ENCODE peak calls at places on chromosome 4, in eight cellular contexts. One of them, this sample, is unnamed.
A peak's percentile ranks its signal among the peaks of the same experiment; 100 is the strongest.

GRCh38 chr4:184514121-184514988 is 40.0 kb upstream of the IRF2 start:
- DNase-seq in mucosa of descending colon: peak; percentile 42
- DNase-seq in vagina: no peak
- DNase-seq in IMR-90: peak; percentile 95
- DNase-seq in HepG2: no peak
- DNase-seq in GM23338: no peak
- DNase-seq in thyroid gland: peak; percentile 13
- DNase-seq in OCI-LY7: no peak
- DNase-seq in this sample: no peak

GRCh38 chr4:7947927-7948326 is 8.3 kb upstream of the AFAP1 start:
- DNase-seq in mucosa of descending colon: no peak
- DNase-seq in vagina: no peak
- DNase-seq in IMR-90: no peak
- DNase-seq in HepG2: no peak
- DNase-seq in GM23338: no peak
- DNase-seq in thyroid gland: no peak
- DNase-seq in OCI-LY7: no peak
- DNase-seq in this sample: no peak

GRCh38 chr4:174457468-174457867 is 64.8 kb downstream of the HPGD start:
- DNase-seq in mucosa of descending colon: no peak
- DNase-seq in vagina: no peak
- DNase-seq in IMR-90: no peak
- DNase-seq in HepG2: no peak
- DNase-seq in GM23338: no peak
- DNase-seq in thyroid gland: no peak
- DNase-seq in OCI-LY7: no peak
- DNase-seq in this sample: no peak

GRCh38 chr4:11698846-11699590 is 270.3 kb upstream of the HS3ST1 start:
- DNase-seq in mucosa of descending colon: no peak
- DNase-seq in vagina: no peak
- DNase-seq in IMR-90: peak; percentile 80
- DNase-seq in HepG2: no peak
- DNase-seq in GM23338: no peak
- DNase-seq in thyroid gland: no peak
- DNase-seq in OCI-LY7: no peak
- DNase-seq in this sample: no peak

GRCh38 chr4:89598602-89599001 is 238.4 kb downstream of the SNCA start:
- DNase-seq in mucosa of descending colon: no peak
- DNase-seq in vagina: no peak
- DNase-seq in IMR-90: peak; percentile 17
- DNase-seq in HepG2: peak; percentile 15
- DNase-seq in GM23338: peak; percentile 53
- DNase-seq in thyroid gland: no peak
- DNase-seq in OCI-LY7: peak; percentile 5
- DNase-seq in this sample: no peak

GRCh38 chr4:81648576-81649272 is 177.0 kb upstream of the RASGEF1B start:
- DNase-seq in mucosa of descending colon: peak; percentile 18
- DNase-seq in vagina: no peak
- DNase-seq in IMR-90: no peak
- DNase-seq in HepG2: no peak
- DNase-seq in GM23338: no peak
- DNase-seq in thyroid gland: peak; percentile 32
- DNase-seq in OCI-LY7: peak; percentile 88
- DNase-seq in this sample: no peak

GRCh38 chr4:173332021-173332487 is 2.1 kb downstream of the HMGB2 start:
- DNase-seq in mucosa of descending colon: no peak
- DNase-seq in vagina: no peak
- DNase-seq in IMR-90: peak; percentile 16
- DNase-seq in HepG2: no peak
- DNase-seq in GM23338: no peak
- DNase-seq in thyroid gland: no peak
- DNase-seq in OCI-LY7: no peak
- DNase-seq in this sample: no peak

GRCh38 chr4:38501698-38502097 is 162.3 kb upstream of the KLF3 start:
- DNase-seq in mucosa of descending colon: no peak
- DNase-seq in vagina: no peak
- DNase-seq in IMR-90: no peak
- DNase-seq in HepG2: no peak
- DNase-seq in GM23338: no peak
- DNase-seq in thyroid gland: no peak
- DNase-seq in OCI-LY7: no peak
- DNase-seq in this sample: no peak

DNA sequence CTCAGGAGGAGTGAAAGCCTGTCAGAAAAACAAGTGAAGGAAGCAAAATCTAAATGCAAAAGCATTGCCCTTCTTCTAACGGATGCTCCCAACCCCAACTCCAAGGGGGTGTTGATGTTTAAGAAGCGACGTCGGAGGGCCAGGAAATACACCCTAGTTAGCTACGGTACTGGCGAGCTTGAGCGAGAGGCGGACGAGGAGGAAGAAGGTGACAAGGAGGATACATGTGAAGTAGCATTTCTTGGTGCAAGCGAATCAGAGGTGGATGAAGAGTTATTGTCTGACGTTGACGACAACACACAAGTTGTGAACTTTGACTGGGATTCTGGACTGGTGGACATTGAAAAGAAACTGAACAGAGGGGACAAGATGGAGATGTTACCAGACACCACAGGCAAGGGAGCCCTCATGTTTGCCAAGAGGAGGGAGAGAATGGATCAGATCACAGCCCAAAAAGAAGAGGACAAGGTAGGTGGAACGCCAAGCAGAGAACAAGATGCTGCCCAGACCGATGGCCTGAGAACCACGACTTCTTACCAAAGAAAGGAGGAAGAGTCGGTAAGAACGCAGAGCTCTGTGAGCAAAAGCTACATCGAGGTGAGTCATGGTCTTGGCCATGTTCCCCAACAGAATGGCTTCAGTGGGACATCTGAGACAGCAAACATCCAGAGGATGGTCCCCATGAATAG is 105.6 kb upstream of the MYOZ2 start:
- DNase-seq in mucosa of descending colon: no peak
- DNase-seq in vagina: no peak
- DNase-seq in IMR-90: no peak
- DNase-seq in HepG2: no peak
- DNase-seq in GM23338: no peak
- DNase-seq in thyroid gland: no peak
- DNase-seq in OCI-LY7: no peak
- DNase-seq in this sample: no peak
- H3K4me3 ChIP-seq in mucosa of descending colon: no peak overlapping the region
- H3K4me3 ChIP-seq in vagina: peak overlapping the region; percentile 38
- H3K4me3 ChIP-seq in IMR-90: no peak overlapping the region
- H3K4me3 ChIP-seq in HepG2: no peak overlapping the region
- H3K4me3 ChIP-seq in GM23338: no peak overlapping the region
- H3K4me3 ChIP-seq in thyroid gland: no peak overlapping the region
- H3K4me3 ChIP-seq in OCI-LY7: no peak overlapping the region
- H3K4me3 ChIP-seq in this sample: no peak overlapping the region

GRCh38 chr4:2923678-2924173 is 39.5 kb downstream of the NOP14 start:
- DNase-seq in mucosa of descending colon: no peak
- DNase-seq in vagina: no peak
- DNase-seq in IMR-90: no peak
- DNase-seq in HepG2: no peak
- DNase-seq in GM23338: no peak
- DNase-seq in thyroid gland: no peak
- DNase-seq in OCI-LY7: no peak
- DNase-seq in this sample: peak; percentile 10

GRCh38 chr4:2924286-2924685 is 38.9 kb downstream of the NOP14 start:
- DNase-seq in mucosa of descending colon: no peak
- DNase-seq in vagina: no peak
- DNase-seq in IMR-90: no peak
- DNase-seq in HepG2: no peak
- DNase-seq in GM23338: no peak
- DNase-seq in thyroid gland: peak; percentile 32
- DNase-seq in OCI-LY7: no peak
- DNase-seq in this sample: peak; percentile 11

GRCh38 chr4:2925931-2926860 is 37.0 kb downstream of the NOP14 start:
- DNase-seq in mucosa of descending colon: no peak
- DNase-seq in vagina: no peak
- DNase-seq in IMR-90: no peak
- DNase-seq in HepG2: no peak
- DNase-seq in GM23338: no peak
- DNase-seq in thyroid gland: no peak
- DNase-seq in OCI-LY7: no peak
- DNase-seq in this sample: peak; percentile 37

GRCh38 chr4:2925496-2925895 is 37.7 kb downstream of the NOP14 start:
- DNase-seq in mucosa of descending colon: no peak
- DNase-seq in vagina: no peak
- DNase-seq in IMR-90: no peak
- DNase-seq in HepG2: no peak
- DNase-seq in GM23338: no peak
- DNase-seq in thyroid gland: no peak
- DNase-seq in OCI-LY7: no peak
- DNase-seq in this sample: no peak

GRCh38 chr4:2924765-2925301 is 38.4 kb downstream of the NOP14 start:
- DNase-seq in mucosa of descending colon: no peak
- DNase-seq in vagina: no peak
- DNase-seq in IMR-90: no peak
- DNase-seq in HepG2: no peak
- DNase-seq in GM23338: no peak
- DNase-seq in thyroid gland: peak; percentile 86
- DNase-seq in OCI-LY7: no peak
- DNase-seq in this sample: no peak
- H3K36me3 ChIP-seq in mucosa of descending colon: peaks cover 5% of the 10 kb centered on the region
- H3K36me3 ChIP-seq in vagina: peaks cover 74% of the 10 kb centered on the region
- H3K36me3 ChIP-seq in IMR-90: peaks cover 64% of the 10 kb centered on the region
- H3K36me3 ChIP-seq in HepG2: peaks cover 59% of the 10 kb centered on the region
- H3K36me3 ChIP-seq in GM23338: no peaks in the 10 kb centered on the region
- H3K36me3 ChIP-seq in thyroid gland: peaks cover 26% of the 10 kb centered on the region
- H3K36me3 ChIP-seq in OCI-LY7: peaks cover 12% of the 10 kb centered on the region
- H3K36me3 ChIP-seq in this sample: peaks cover 12% of the 10 kb centered on the region

DNA sequence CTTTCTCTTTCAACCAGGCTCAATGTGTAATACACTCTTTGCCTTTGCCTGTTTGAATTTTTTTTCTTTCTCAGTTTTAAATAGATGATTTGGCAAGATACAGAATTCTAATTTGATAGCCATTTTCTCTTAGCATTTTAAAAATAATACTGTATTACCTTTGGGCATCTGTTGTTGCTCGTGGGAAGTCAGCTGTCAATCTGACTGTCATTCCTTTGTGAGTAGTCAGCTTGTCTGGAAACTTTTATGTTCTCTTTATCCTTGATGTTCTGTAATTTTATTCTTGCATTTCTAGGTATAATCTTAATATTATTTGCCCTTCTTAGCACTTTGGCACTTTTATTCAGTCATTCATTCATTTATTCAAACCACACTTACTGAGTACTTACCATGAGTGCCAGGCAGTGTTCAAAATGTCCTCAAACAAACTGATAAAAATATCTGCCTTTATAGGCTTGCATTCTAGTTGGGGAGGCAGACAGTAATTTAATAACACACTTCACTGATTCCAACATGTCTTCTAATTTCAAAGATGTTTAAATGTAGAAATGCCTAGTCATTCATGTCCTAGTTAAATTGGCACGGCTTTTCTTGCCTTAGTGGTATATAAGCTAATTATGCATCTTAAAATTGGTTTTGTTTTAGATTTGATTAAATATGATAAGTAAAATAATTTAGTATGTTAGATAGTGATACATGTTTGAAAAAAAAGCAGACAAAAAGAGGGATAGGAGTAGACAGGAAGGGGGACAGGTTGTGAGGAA is 3.8 kb downstream of the USP38 start:
- DNase-seq in mucosa of descending colon: no peak
- DNase-seq in vagina: no peak
- DNase-seq in IMR-90: no peak
- DNase-seq in HepG2: no peak
- DNase-seq in GM23338: no peak
- DNase-seq in thyroid gland: no peak
- DNase-seq in OCI-LY7: no peak
- DNase-seq in this sample: no peak
- H3K4me1 ChIP-seq in mucosa of descending colon: peaks cover 22% of the 10 kb centered on the region
- H3K4me1 ChIP-seq in vagina: peaks cover 52% of the 10 kb centered on the region
- H3K4me1 ChIP-seq in IMR-90: no peaks in the 10 kb centered on the region
- H3K4me1 ChIP-seq in HepG2: peaks cover 35% of the 10 kb centered on the region
- H3K4me1 ChIP-seq in GM23338: peaks cover 13% of the 10 kb centered on the region
- H3K4me1 ChIP-seq in thyroid gland: peaks cover 21% of the 10 kb centered on the region
- H3K4me1 ChIP-seq in OCI-LY7: peaks cover 33% of the 10 kb centered on the region
- H3K4me1 ChIP-seq in this sample: no peaks in the 10 kb centered on the region

GRCh38 chr4:140250989-140251552 is 97.1 kb upstream of the MAML3 start:
- DNase-seq in mucosa of descending colon: no peak
- DNase-seq in vagina: no peak
- DNase-seq in IMR-90: no peak
- DNase-seq in HepG2: no peak
- DNase-seq in GM23338: no peak
- DNase-seq in thyroid gland: no peak
- DNase-seq in OCI-LY7: no peak
- DNase-seq in this sample: no peak
- H3K4me3 ChIP-seq in mucosa of descending colon: no peak overlapping the region
- H3K4me3 ChIP-seq in vagina: no peak overlapping the region
- H3K4me3 ChIP-seq in IMR-90: no peak overlapping the region
- H3K4me3 ChIP-seq in HepG2: no peak overlapping the region
- H3K4me3 ChIP-seq in GM23338: no peak overlapping the region
- H3K4me3 ChIP-seq in thyroid gland: no peak overlapping the region
- H3K4me3 ChIP-seq in OCI-LY7: no peak overlapping the region
- H3K4me3 ChIP-seq in this sample: no peak overlapping the region

GRCh38 chr4:123589361-123589760 is 192.8 kb downstream of the SPRY1 start:
- DNase-seq in mucosa of descending colon: no peak
- DNase-seq in vagina: no peak
- DNase-seq in IMR-90: no peak
- DNase-seq in HepG2: no peak
- DNase-seq in GM23338: no peak
- DNase-seq in thyroid gland: no peak
- DNase-seq in OCI-LY7: no peak
- DNase-seq in this sample: no peak
- H3K36me3 ChIP-seq in mucosa of descending colon: no peaks in the 10 kb centered on the region
- H3K36me3 ChIP-seq in vagina: no peaks in the 10 kb centered on the region
- H3K36me3 ChIP-seq in IMR-90: no peaks in the 10 kb centered on the region
- H3K36me3 ChIP-seq in HepG2: no peaks in the 10 kb centered on the region
- H3K36me3 ChIP-seq in GM23338: no peaks in the 10 kb centered on the region
- H3K36me3 ChIP-seq in thyroid gland: no peaks in the 10 kb centered on the region
- H3K36me3 ChIP-seq in OCI-LY7: no peaks in the 10 kb centered on the region
- H3K36me3 ChIP-seq in this sample: no peaks in the 10 kb centered on the region

DNA sequence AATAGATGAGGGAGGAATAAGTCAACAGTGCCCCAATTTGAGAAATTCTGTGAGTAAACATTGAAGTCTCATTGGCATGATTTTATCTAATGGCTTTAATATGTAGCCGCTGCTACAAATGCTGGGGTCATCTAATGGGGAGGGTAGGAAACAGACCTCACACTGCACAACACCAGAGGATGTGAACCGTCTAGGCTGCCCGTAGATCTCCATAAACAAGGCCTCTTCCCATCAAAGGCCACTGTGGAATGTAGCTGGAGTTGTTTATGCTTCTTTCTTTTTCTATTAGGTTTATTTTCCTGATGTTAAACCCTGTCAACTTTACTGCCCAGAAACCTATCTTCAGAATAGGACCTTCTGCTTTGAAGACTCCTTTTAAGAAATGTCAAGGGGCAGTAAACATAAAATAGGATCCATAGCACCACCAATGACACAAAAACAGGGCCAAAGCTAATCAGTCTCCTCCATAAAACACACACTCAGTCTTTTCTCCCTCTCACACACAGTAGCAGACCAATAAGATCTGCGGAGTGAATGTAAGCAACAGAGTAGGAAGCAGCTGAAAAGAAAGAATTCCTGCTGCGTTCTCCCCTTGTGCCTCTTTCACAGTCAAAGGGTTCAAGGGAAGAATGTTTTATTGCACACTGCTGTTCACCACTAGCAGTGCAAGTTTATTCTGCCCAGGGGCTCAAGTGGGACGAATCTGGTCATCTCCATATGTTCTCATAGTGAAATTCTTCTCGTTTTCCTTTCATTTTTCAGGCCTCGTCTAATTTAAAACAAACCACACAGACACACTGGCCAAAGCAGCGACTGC is 72.2 kb downstream of the MAML3 start:
- DNase-seq in mucosa of descending colon: no peak
- DNase-seq in vagina: no peak
- DNase-seq in IMR-90: no peak
- DNase-seq in HepG2: no peak
- DNase-seq in GM23338: no peak
- DNase-seq in thyroid gland: no peak
- DNase-seq in OCI-LY7: no peak
- DNase-seq in this sample: no peak
- H3K4me1 ChIP-seq in mucosa of descending colon: no peaks in the 10 kb centered on the region
- H3K4me1 ChIP-seq in vagina: peaks cover 16% of the 10 kb centered on the region
- H3K4me1 ChIP-seq in IMR-90: peaks cover 36% of the 10 kb centered on the region
- H3K4me1 ChIP-seq in HepG2: peaks cover 12% of the 10 kb centered on the region
- H3K4me1 ChIP-seq in GM23338: peaks cover 63% of the 10 kb centered on the region
- H3K4me1 ChIP-seq in thyroid gland: peaks cover 32% of the 10 kb centered on the region
- H3K4me1 ChIP-seq in OCI-LY7: no peaks in the 10 kb centered on the region
- H3K4me1 ChIP-seq in this sample: no peaks in the 10 kb centered on the region